ENCODE peak calls at places on chromosomes 5 and 9, in six cellular contexts. One of them, this sample, is unnamed. For H3K79me1 and H3K4me1, the result is how much of the 10 kb centered on the place peaks cover.

GRCh38 chr5:62044989-62045388 is 261.0 kb upstream of the KIF2A start:
- DNase-seq in H1: no peak
- DNase-seq in mesenchymal stem cell: no peak
- DNase-seq in IMR-90: no peak
- DNase-seq in neuronal stem cell: no peak
- DNase-seq in H9: no peak
- DNase-seq in this sample: no peak

GRCh38 chr5:147509041-147509709 is 693 bp downstream of the DPYSL3 start:
- DNase-seq in H9: peak
- DNase-seq in H1: peak
- DNase-seq in IMR-90: peak
- DNase-seq in mesenchymal stem cell: peak
- DNase-seq in neuronal stem cell: peak
- DNase-seq in this sample: peak

GRCh38 chr5:33313150-33313549 is 127.6 kb upstream of the TARS1 start:
- DNase-seq in IMR-90: peak
- DNase-seq in mesenchymal stem cell: peak
- DNase-seq in H9: no peak
- DNase-seq in neuronal stem cell: no peak
- DNase-seq in H1: no peak
- DNase-seq in this sample: peak

GRCh38 chr5:107959573-107960279 is 289.0 kb upstream of the EFNA5 start:
- DNase-seq in mesenchymal stem cell: no peak
- DNase-seq in H1: no peak
- DNase-seq in IMR-90: no peak
- DNase-seq in neuronal stem cell: no peak
- DNase-seq in H9: no peak
- DNase-seq in this sample: no peak

GRCh38 chr9:113785334-113785733 is 90.8 kb upstream of the ZNF618 start:
- DNase-seq in mesenchymal stem cell: no peak
- DNase-seq in H1: no peak
- DNase-seq in IMR-90: no peak
- DNase-seq in neuronal stem cell: no peak
- DNase-seq in H9: no peak
- DNase-seq in this sample: no peak

GRCh38 chr9:131839281-131840084 is 99.6 kb upstream of the RAPGEF1 start:
- DNase-seq in H9: no peak
- DNase-seq in mesenchymal stem cell: peak
- DNase-seq in neuronal stem cell: no peak
- DNase-seq in H1: no peak
- DNase-seq in IMR-90: peak
- DNase-seq in this sample: no peak

GRCh38 chr5:32507738-32508434 is 63.3 kb upstream of the ZFR start:
- DNase-seq in H1: no peak
- DNase-seq in neuronal stem cell: no peak
- DNase-seq in mesenchymal stem cell: no peak
- DNase-seq in IMR-90: peak
- DNase-seq in H9: no peak
- DNase-seq in this sample: no peak

GRCh38 chr5:42360061-42360460 is 63.2 kb upstream of the GHR start:
- DNase-seq in H1: no peak
- DNase-seq in IMR-90: peak
- DNase-seq in mesenchymal stem cell: peak
- DNase-seq in neuronal stem cell: no peak
- DNase-seq in H9: no peak
- DNase-seq in this sample: no peak

GRCh38 chr9:8857330-8858249 is 1058.0 kb upstream of the DMAC1 start:
- DNase-seq in H1: peak
- DNase-seq in IMR-90: no peak
- DNase-seq in neuronal stem cell: peak
- DNase-seq in mesenchymal stem cell: peak
- DNase-seq in H9: peak
- DNase-seq in this sample: peak

GRCh38 chr9:129497064-129497836 is 123.7 kb downstream of the C9orf50 start:
- DNase-seq in IMR-90: no peak
- DNase-seq in mesenchymal stem cell: peak
- DNase-seq in neuronal stem cell: no peak
- DNase-seq in H9: peak
- DNase-seq in H1: no peak
- DNase-seq in this sample: no peak
- H3K79me1 ChIP-seq in IMR-90: half or more
- H3K79me1 ChIP-seq in mesenchymal stem cell: under half
- H3K79me1 ChIP-seq in neuronal stem cell: under half
- H3K79me1 ChIP-seq in H9: under half
- H3K79me1 ChIP-seq in H1: under half
- H3K79me1 ChIP-seq in this sample: under half

GRCh38 chr5:150402226-150402773 is 10.4 kb downstream of the CD74 start:
- DNase-seq in H1: no peak
- DNase-seq in mesenchymal stem cell: no peak
- DNase-seq in neuronal stem cell: no peak
- DNase-seq in IMR-90: no peak
- DNase-seq in H9: no peak
- DNase-seq in this sample: no peak
- H3K4me1 ChIP-seq in H1: under half
- H3K4me1 ChIP-seq in mesenchymal stem cell: under half
- H3K4me1 ChIP-seq in neuronal stem cell: under half
- H3K4me1 ChIP-seq in IMR-90: under half
- H3K4me1 ChIP-seq in H9: under half
- H3K4me1 ChIP-seq in this sample: under half

GRCh38 chr5:174462128-174462527 is 262.3 kb upstream of the MSX2 start:
- DNase-seq in IMR-90: no peak
- DNase-seq in mesenchymal stem cell: no peak
- DNase-seq in H9: no peak
- DNase-seq in neuronal stem cell: no peak
- DNase-seq in H1: no peak
- DNase-seq in this sample: no peak
- H3K79me1 ChIP-seq in IMR-90: under half
- H3K79me1 ChIP-seq in mesenchymal stem cell: under half
- H3K79me1 ChIP-seq in H9: under half
- H3K79me1 ChIP-seq in neuronal stem cell: under half
- H3K79me1 ChIP-seq in H1: under half
- H3K79me1 ChIP-seq in this sample: under half

GRCh38 chr5:132418876-132419275 is 49.4 kb downstream of the SLC22A5 start:
- DNase-seq in neuronal stem cell: no peak
- DNase-seq in mesenchymal stem cell: no peak
- DNase-seq in H9: no peak
- DNase-seq in H1: no peak
- DNase-seq in IMR-90: no peak
- DNase-seq in this sample: no peak
- H3K4me1 ChIP-seq in neuronal stem cell: under half
- H3K4me1 ChIP-seq in mesenchymal stem cell: under half
- H3K4me1 ChIP-seq in H9: under half
- H3K4me1 ChIP-seq in H1: under half
- H3K4me1 ChIP-seq in IMR-90: under half
- H3K4me1 ChIP-seq in this sample: under half

GRCh38 chr9:698937-699336 is 142.6 kb upstream of the DMRT1 start:
- DNase-seq in mesenchymal stem cell: peak
- DNase-seq in H9: no peak
- DNase-seq in H1: no peak
- DNase-seq in neuronal stem cell: no peak
- DNase-seq in IMR-90: no peak
- DNase-seq in this sample: no peak

GRCh38 chr9:698276-698675 is 143.2 kb upstream of the DMRT1 start:
- DNase-seq in IMR-90: peak
- DNase-seq in H1: no peak
- DNase-seq in mesenchymal stem cell: peak
- DNase-seq in H9: no peak
- DNase-seq in neuronal stem cell: no peak
- DNase-seq in this sample: no peak

GRCh38 chr9:703392-703791 is 138.1 kb upstream of the DMRT1 start:
- DNase-seq in IMR-90: peak
- DNase-seq in H1: no peak
- DNase-seq in H9: no peak
- DNase-seq in neuronal stem cell: no peak
- DNase-seq in mesenchymal stem cell: no peak
- DNase-seq in this sample: no peak

GRCh38 chr9:699396-699795 is 142.1 kb upstream of the DMRT1 start:
- DNase-seq in neuronal stem cell: no peak
- DNase-seq in H1: no peak
- DNase-seq in IMR-90: peak
- DNase-seq in H9: no peak
- DNase-seq in mesenchymal stem cell: peak
- DNase-seq in this sample: no peak

GRCh38 chr9:700365-701282 is 140.9 kb upstream of the DMRT1 start:
- DNase-seq in IMR-90: no peak
- DNase-seq in mesenchymal stem cell: peak
- DNase-seq in neuronal stem cell: no peak
- DNase-seq in H1: no peak
- DNase-seq in H9: no peak
- DNase-seq in this sample: no peak
- H3K79me1 ChIP-seq in IMR-90: half or more
- H3K79me1 ChIP-seq in mesenchymal stem cell: under half
- H3K79me1 ChIP-seq in neuronal stem cell: under half
- H3K79me1 ChIP-seq in H1: under half
- H3K79me1 ChIP-seq in H9: under half
- H3K79me1 ChIP-seq in this sample: under half

DNA sequence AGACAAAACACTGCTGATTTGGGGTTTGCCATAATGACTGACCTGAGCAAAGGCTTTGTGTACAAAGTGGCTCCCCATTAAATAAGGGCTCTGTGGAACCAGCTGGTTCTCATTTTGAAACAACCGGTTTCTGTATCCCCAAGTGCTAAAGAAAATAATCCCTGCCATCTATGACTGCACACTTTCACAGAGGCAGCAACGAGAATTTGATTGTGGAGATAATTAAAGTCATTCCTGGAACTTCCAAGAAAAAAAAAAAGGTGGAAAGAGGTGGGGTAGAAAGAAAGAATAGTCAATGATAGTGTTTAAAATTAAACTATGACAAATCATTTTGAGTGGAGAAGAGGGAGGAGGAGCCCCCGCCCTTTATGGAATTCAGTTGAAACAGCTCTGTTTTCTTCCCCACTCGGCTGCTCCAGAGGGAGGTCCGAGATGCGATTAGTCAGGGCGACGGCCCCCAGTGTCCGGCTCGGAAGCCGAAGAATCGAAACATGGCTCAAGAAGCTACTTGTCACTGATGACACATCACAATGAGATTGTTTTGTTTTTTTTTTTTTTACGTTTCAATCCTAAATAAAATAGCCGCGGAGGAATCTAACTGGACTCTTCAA is 38.4 kb downstream of the EBF1 start:
- DNase-seq in neuronal stem cell: peak
- DNase-seq in H1: no peak
- DNase-seq in mesenchymal stem cell: peak
- DNase-seq in IMR-90: peak
- DNase-seq in H9: no peak
- DNase-seq in this sample: peak
- H3K4me1 ChIP-seq in neuronal stem cell: under half
- H3K4me1 ChIP-seq in H1: under half
- H3K4me1 ChIP-seq in mesenchymal stem cell: under half
- H3K4me1 ChIP-seq in IMR-90: under half
- H3K4me1 ChIP-seq in H9: under half
- H3K4me1 ChIP-seq in this sample: under half

DNA sequence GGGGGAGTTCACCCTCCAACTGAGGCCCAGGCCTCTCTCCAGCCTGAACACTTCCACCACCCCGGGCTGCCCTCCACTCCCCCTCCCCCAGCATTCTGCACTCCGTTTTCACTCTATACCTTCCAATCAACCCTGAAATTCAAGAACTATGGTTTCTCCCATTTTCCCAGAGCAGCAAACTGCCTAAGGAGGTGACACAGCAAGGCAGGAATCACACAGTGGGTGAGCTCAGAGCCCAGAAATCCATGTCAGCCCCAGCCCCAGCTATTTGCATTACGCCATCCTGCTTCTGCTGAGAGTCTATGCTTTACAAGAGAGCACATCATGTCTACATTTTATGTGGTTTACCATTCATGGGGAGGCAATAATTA is 12.0 kb downstream of the MSX2 start:
- DNase-seq in neuronal stem cell: no peak
- DNase-seq in H1: no peak
- DNase-seq in mesenchymal stem cell: peak
- DNase-seq in IMR-90: peak
- DNase-seq in H9: no peak
- DNase-seq in this sample: peak
- H3K79me1 ChIP-seq in neuronal stem cell: under half
- H3K79me1 ChIP-seq in H1: under half
- H3K79me1 ChIP-seq in mesenchymal stem cell: under half
- H3K79me1 ChIP-seq in IMR-90: under half
- H3K79me1 ChIP-seq in H9: under half
- H3K79me1 ChIP-seq in this sample: under half

This sample was measured in mesendoderm.